ENCODE peak calls at places on chromosomes 13 and 19, in six cellular contexts. E is IMR-90, V is mesendoderm, D is H9, Y is mesenchymal stem cell, W is neuronal stem cell. L is an unnamed sample.
A peak's percentile ranks its signal among the peaks of the same experiment; 100 is the strongest.

GRCh38 chr13:113489549-113490495 is 689 bp downstream of the DCUN1D2 start:
- DNase-seq in E (peak; percentile 41), W (peak; percentile 17), D (no peak), V (peak; percentile 49), Y (peak; percentile 66), L (no peak)

GRCh38 chr13:38954291-38954690 is 36.3 kb downstream of the STOML3 start:
- DNase-seq in D (no peak), W (no peak), E (no peak), V (no peak), Y (peak; percentile 3), L (no peak)

GRCh38 chr13:29771247-29771646 is 79.2 kb downstream of the UBL3 start:
- DNase-seq in V (peak; percentile 35), W (peak; percentile 21), E (peak; percentile 49), D (no peak), Y (peak; percentile 52), L (no peak)

GRCh38 chr19:5013761-5014160 is 44.8 kb downstream of the KDM4B start:
- DNase-seq in D (no peak), Y (no peak), V (no peak), E (no peak), W (no peak), L (no peak)

GRCh38 chr19:21202865-21203494 is 61.1 kb downstream of the ZNF431 start:
- DNase-seq in D (peak; percentile 56), Y (peak; percentile 2), V (peak; percentile 83), E (peak; percentile 14), W (peak; percentile 50), L (peak; percentile 63)

GRCh38 chr19:2811735-2812413 is 7.8 kb upstream of the ZNF554 start:
- DNase-seq in V (no peak), E (no peak), W (no peak), D (no peak), Y (no peak), L (peak; percentile 42)

GRCh38 chr19:43936219-43936618 is 1.1 kb upstream of the ZNF45 start:
- DNase-seq in V (peak; percentile 34), D (no peak), W (no peak), E (no peak), Y (no peak), L (no peak)

GRCh38 chr13:95601906-95602305 is 42.6 kb downstream of the DZIP1 start:
- DNase-seq in Y (no peak), D (no peak), E (no peak), W (no peak), V (no peak), L (no peak)

GRCh38 chr19:43505186-43505456 is 575 bp upstream of the PHLDB3 start:
- DNase-seq in D (no peak), E (no peak), W (no peak), Y (no peak), V (no peak), L (no peak)

GRCh38 chr19:10936661-10937084 is 8.1 kb downstream of the TIMM29 start:
- DNase-seq in V (peak; percentile 91), D (peak; percentile 78), W (peak; percentile 80), Y (peak; percentile 85), E (peak; percentile 81), L (no peak)

GRCh38 chr13:41286370-41286769 is 23.0 kb upstream of the MTRF1 start:
- DNase-seq in Y (no peak), D (no peak), W (no peak), E (no peak), V (no peak), L (no peak)

GRCh38 chr19:2800506-2800905 is 15.2 kb downstream of the THOP1 start:
- DNase-seq in D (no peak), Y (no peak), E (no peak), V (no peak), W (no peak), L (no peak)

GRCh38 chr13:105343134-105343806 is 1192.2 kb downstream of the EFNB2 start:
- DNase-seq in Y (no peak), E (peak; percentile 59), V (no peak), D (no peak), W (no peak), L (no peak)

GRCh38 chr19:19594371-19594770 is 24.1 kb downstream of the PBX4 start:
- DNase-seq in E (no peak), D (no peak), W (no peak), Y (no peak), V (no peak), L (no peak)

GRCh38 chr19:54355675-54356074 is 9.1 kb downstream of the LAIR1 start:
- DNase-seq in E (no peak), Y (no peak), V (no peak), W (no peak), D (no peak), L (no peak)

GRCh38 chr19:19474950-19475781 is 40.2 kb downstream of the TSSK6 start:
- DNase-seq in V (peak; percentile 67), W (no peak), Y (no peak), D (peak; percentile 83), E (no peak), L (no peak)

GRCh38 chr13:40064723-40065122 is 409.3 kb downstream of the COG6 start:
- DNase-seq in Y (peak; percentile 67), V (no peak), E (peak; percentile 1), D (no peak), W (no peak), L (no peak)

GRCh38 chr19:21838646-21839045 is 2.7 kb upstream of the ZNF43 start:
- DNase-seq in D (no peak), W (no peak), E (peak; percentile 65), Y (no peak), V (peak; percentile 11), L (no peak)

GRCh38 chr19:5804516-5805464 is at the start of gene NRTN:
- DNase-seq in Y (no peak), W (peak; percentile 50), D (peak; percentile 67), V (peak; percentile 53), E (no peak), L (peak; percentile 77)

GRCh38 chr13:26280822-26281221 is 26.9 kb downstream of the CDK8 start:
- DNase-seq in E (no peak), Y (no peak), D (no peak), V (peak; percentile 53), W (no peak), L (no peak)

GRCh38 chr13:23724196-23724970 is 154.2 kb downstream of the TNFRSF19 start:
- DNase-seq in E (peak; percentile 71), W (no peak), V (peak; percentile 27), Y (no peak), D (no peak), L (no peak)

GRCh38 chr19:52665529-52665928 is 27.4 kb upstream of the ZNF83 start:
- DNase-seq in V (no peak), W (no peak), D (no peak), E (peak; percentile 39), Y (peak; percentile 13), L (no peak)

GRCh38 chr13:97879646-97880297 is 73.7 kb upstream of the IPO5 start:
- DNase-seq in V (peak; percentile 87), W (no peak), D (no peak), E (peak; percentile 91), Y (peak; percentile 77), L (no peak)

GRCh38 chr19:34832581-34833112 is 59.6 kb upstream of the ZNF599 start:
- DNase-seq in D (no peak), E (no peak), W (no peak), Y (no peak), V (no peak), L (no peak)

GRCh38 chr13:106259928-106260327 is 275.5 kb downstream of the EFNB2 start:
- DNase-seq in V (no peak), W (no peak), Y (no peak), D (no peak), E (no peak), L (no peak)

GRCh38 chr19:48271531-48272151 is 1.8 kb downstream of the ZNF114 start:
- DNase-seq in W (peak; percentile 43), V (peak; percentile 96), Y (peak; percentile 66), D (peak; percentile 80), E (peak; percentile 35), L (peak; percentile 51)

DNA sequence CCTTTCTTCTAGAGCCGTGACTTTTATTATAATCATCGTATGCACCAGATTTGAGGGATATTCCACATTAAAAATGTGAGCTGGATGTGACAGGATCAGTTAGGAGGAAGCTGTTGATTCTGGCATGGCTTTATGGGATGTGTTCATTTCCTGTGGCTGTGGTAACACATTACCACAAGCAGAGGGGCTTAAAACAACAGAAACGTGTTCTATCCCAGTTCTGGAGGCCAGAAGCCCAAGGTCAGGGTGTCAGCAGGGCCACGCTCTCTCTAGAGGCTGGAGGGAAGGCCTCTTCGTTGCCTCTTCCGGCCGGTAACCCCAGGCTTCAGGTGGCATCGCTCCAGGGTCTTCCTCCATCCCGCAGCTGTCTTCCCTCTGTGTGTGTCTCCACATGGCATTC is 14.5 kb downstream of the MED25 start:
- DNase-seq in W (no peak), V (no peak), Y (no peak), E (no peak), D (no peak), L (no peak)
- H2BK15ac ChIP-seq in W (no peak overlapping the region), V (no peak overlapping the region), Y (no peak overlapping the region), E (no peak overlapping the region), D (no peak overlapping the region), L (no peak overlapping the region)

GRCh38 chr19:40893112-40893511 is 11.1 kb upstream of the CYP2A7 start:
- DNase-seq in V (no peak), D (no peak), W (no peak), E (no peak), Y (no peak), L (no peak)
- H2BK15ac ChIP-seq in V (no peak overlapping the region), D (no peak overlapping the region), W (no peak overlapping the region), E (no peak overlapping the region), Y (no peak overlapping the region), L (no peak overlapping the region)

GRCh38 chr13:51426982-51427381 is 25.9 kb downstream of the INTS6 start:
- DNase-seq in Y (no peak), D (no peak), V (no peak), E (no peak), W (no peak), L (no peak)
- H2BK15ac ChIP-seq in Y (no peak overlapping the region), D (no peak overlapping the region), V (no peak overlapping the region), E (no peak overlapping the region), W (no peak overlapping the region), L (no peak overlapping the region)

GRCh38 chr13:74335370-74335769 is 201.2 kb upstream of the KLF12 start:
- DNase-seq in D (no peak), Y (no peak), W (no peak), E (no peak), V (no peak), L (no peak)
- H2BK15ac ChIP-seq in D (no peak overlapping the region), Y (no peak overlapping the region), W (no peak overlapping the region), E (no peak overlapping the region), V (no peak overlapping the region), L (no peak overlapping the region)

L was measured in H1.